ENCODE peak calls at places on chromosomes 2 and 18, in nine cellular contexts. W is body of pancreas, O is fibroblast of the conjunctiva, T is osteoblast, H is erythroblast, F is caudate nucleus, E is RWPE2, A is endothelial cell, Z is HFFc6. J is an unnamed sample.

GRCh38 chr2:126878601-126879000 is 20.1 kb upstream of the TEX51 start:
- DNase-seq in W (no peak), O (no peak), T (no peak), H (no peak), F (no peak), E (no peak), A (no peak), Z (no peak), J (no peak)

GRCh38 chr2:119408221-119408619 is 23.4 kb upstream of the TMEM37 start:
- DNase-seq in W (no peak), O (no peak), T (no peak), H (no peak), F (no peak), E (no peak), A (no peak), Z (no peak), J (no peak)

GRCh38 chr2:11056614-11057013 is 98.7 kb upstream of the SLC66A3 start:
- DNase-seq in W (no peak), O (no peak), T (peak; percentile 89), H (no peak), F (no peak), E (no peak), A (no peak), Z (peak; percentile 94), J (peak; percentile 85)

GRCh38 chr2:32632089-32632488 is 4.2 kb downstream of the TTC27 start:
- DNase-seq in W (no peak), O (peak; percentile 39), T (no peak), H (peak; percentile 70), F (no peak), E (no peak), A (no peak), Z (peak; percentile 93), J (no peak)

GRCh38 chr2:210072922-210073509 is 70.6 kb downstream of the RPE start:
- DNase-seq in W (peak; percentile 16), O (peak; percentile 23), T (peak; percentile 46), H (peak; percentile 33), F (no peak), E (no peak), A (peak; percentile 9), Z (peak; percentile 32), J (peak; percentile 35)

GRCh38 chr2:236830931-236831330 is 254.8 kb upstream of the COPS8 start:
- DNase-seq in W (no peak), O (no peak), T (no peak), H (no peak), F (no peak), E (no peak), A (no peak), Z (no peak), J (no peak)

GRCh38 chr2:219446101-219446504 is 11.5 kb downstream of the SPEG start:
- DNase-seq in W (no peak), O (no peak), T (peak; percentile 99), H (no peak), F (no peak), E (peak; percentile 33), A (peak; percentile 74), Z (peak; percentile 72), J (no peak)

GRCh38 chr2:226999676-227000075 is 163.8 kb downstream of the RHBDD1 start:
- DNase-seq in W (no peak), O (no peak), T (no peak), H (no peak), F (no peak), E (no peak), A (no peak), Z (no peak), J (no peak)

GRCh38 chr2:184053326-184053725 is 545.0 kb upstream of the ZNF804A start:
- DNase-seq in W (peak; percentile 29), O (no peak), T (no peak), H (no peak), F (no peak), E (no peak), A (no peak), Z (no peak), J (no peak)

GRCh38 chr18:3304832-3305231 is 42.9 kb downstream of the MYL12B start:
- DNase-seq in W (no peak), O (no peak), T (no peak), H (no peak), F (no peak), E (no peak), A (no peak), Z (no peak), J (no peak)

J was measured in epithelial cell of proximal tubule.